ENCODE peak calls at places on chromosomes 7 and 10, in seven cellular contexts. X, Y, K, B, H, L and W are unnamed samples.

GRCh38 chr7:22419488-22419887 is 62.5 kb upstream of the RAPGEF5 start:
- DNase-seq in X (no peak), B (no peak), K (no peak), H (no peak), L (no peak), Y (no peak), W (no peak)

GRCh38 chr10:110286841-110287240 is 17.9 kb downstream of the SMNDC1 start:
- DNase-seq in B (peak; percentile 54), K (no peak), L (no peak), X (no peak), Y (no peak), H (no peak), W (no peak)

GRCh38 chr7:139726485-139726869 is 51.3 kb downstream of the HIPK2 start:
- DNase-seq in Y (no peak), B (no peak), H (no peak), K (no peak), L (no peak), X (no peak), W (no peak)

GRCh38 chr7:131196808-131197207 is 130.9 kb upstream of the MKLN1 start:
- DNase-seq in X (no peak), L (no peak), Y (no peak), B (no peak), H (no peak), K (peak; percentile 42), W (peak; percentile 30)

GRCh38 chr7:129781128-129781855 is 169.8 kb downstream of the NRF1 start:
- DNase-seq in Y (no peak), L (no peak), B (no peak), H (peak; percentile 29), X (no peak), K (no peak), W (no peak)

GRCh38 chr7:112162161-112163020 is 43.8 kb downstream of the DOCK4 start:
- DNase-seq in H (no peak), Y (no peak), L (no peak), X (peak; percentile 65), K (no peak), B (peak; percentile 58), W (peak; percentile 39)

GRCh38 chr7:37901236-37901827 is 15.3 kb downstream of the SFRP4 start:
- DNase-seq in Y (no peak), K (peak; percentile 42), L (no peak), X (no peak), B (peak; percentile 57), H (no peak), W (peak; percentile 27)

GRCh38 chr10:24706479-24707118 is 17.1 kb downstream of the ARHGAP21 start:
- DNase-seq in B (peak; percentile 89), H (no peak), Y (no peak), L (no peak), X (no peak), K (peak; percentile 98), W (no peak)

GRCh38 chr10:131086094-131086493 is 225.4 kb downstream of the TCERG1L start:
- DNase-seq in B (peak; percentile 11), H (no peak), X (no peak), Y (no peak), K (no peak), L (no peak), W (no peak)

GRCh38 chr10:131085586-131085860 is 226.0 kb downstream of the TCERG1L start:
- DNase-seq in H (no peak), K (no peak), Y (no peak), L (no peak), X (no peak), B (no peak), W (no peak)

GRCh38 chr10:131086511-131086910 is 225.0 kb downstream of the TCERG1L start:
- DNase-seq in L (no peak), K (no peak), B (no peak), H (no peak), Y (no peak), X (no peak), W (no peak)

GRCh38 chr10:131083915-131084790 is 227.4 kb downstream of the TCERG1L start:
- DNase-seq in Y (no peak), B (no peak), H (no peak), L (no peak), X (no peak), K (no peak), W (no peak)

GRCh38 chr10:131084791-131085585 is 226.5 kb downstream of the TCERG1L start:
- DNase-seq in L (no peak), K (no peak), Y (no peak), X (no peak), B (no peak), H (no peak), W (no peak)
- H3K9me3 ChIP-seq in L (peaks cover 11% of the 10 kb centered on the region), K (no peaks in the 10 kb centered on the region), Y (no peaks in the 10 kb centered on the region), X (no peaks in the 10 kb centered on the region), B (no peaks in the 10 kb centered on the region), H (no peaks in the 10 kb centered on the region), W (no peaks in the 10 kb centered on the region)

GRCh38 chr7:42550706-42551470 is 313.9 kb upstream of the GLI3 start:
- DNase-seq in X (no peak), L (no peak), Y (no peak), K (peak; percentile 36), B (peak; percentile 63), H (no peak), W (no peak)
- H3K9me3 ChIP-seq in X (no peaks in the 10 kb centered on the region), L (no peaks in the 10 kb centered on the region), Y (peaks cover 4% of the 10 kb centered on the region), K (no peaks in the 10 kb centered on the region), B (peaks cover 5% of the 10 kb centered on the region), H (peaks cover 14% of the 10 kb centered on the region), W (peaks cover 14% of the 10 kb centered on the region)

GRCh38 chr7:158351481-158351880 is 236.1 kb downstream of the PTPRN2 start:
- DNase-seq in X (no peak), Y (no peak), K (no peak), L (peak; percentile 14), H (no peak), B (no peak), W (no peak)
- H3K9me3 ChIP-seq in X (no peaks in the 10 kb centered on the region), Y (no peaks in the 10 kb centered on the region), K (no peaks in the 10 kb centered on the region), L (peaks cover 12% of the 10 kb centered on the region), H (no peaks in the 10 kb centered on the region), B (no peaks in the 10 kb centered on the region), W (no peaks in the 10 kb centered on the region)

DNA sequence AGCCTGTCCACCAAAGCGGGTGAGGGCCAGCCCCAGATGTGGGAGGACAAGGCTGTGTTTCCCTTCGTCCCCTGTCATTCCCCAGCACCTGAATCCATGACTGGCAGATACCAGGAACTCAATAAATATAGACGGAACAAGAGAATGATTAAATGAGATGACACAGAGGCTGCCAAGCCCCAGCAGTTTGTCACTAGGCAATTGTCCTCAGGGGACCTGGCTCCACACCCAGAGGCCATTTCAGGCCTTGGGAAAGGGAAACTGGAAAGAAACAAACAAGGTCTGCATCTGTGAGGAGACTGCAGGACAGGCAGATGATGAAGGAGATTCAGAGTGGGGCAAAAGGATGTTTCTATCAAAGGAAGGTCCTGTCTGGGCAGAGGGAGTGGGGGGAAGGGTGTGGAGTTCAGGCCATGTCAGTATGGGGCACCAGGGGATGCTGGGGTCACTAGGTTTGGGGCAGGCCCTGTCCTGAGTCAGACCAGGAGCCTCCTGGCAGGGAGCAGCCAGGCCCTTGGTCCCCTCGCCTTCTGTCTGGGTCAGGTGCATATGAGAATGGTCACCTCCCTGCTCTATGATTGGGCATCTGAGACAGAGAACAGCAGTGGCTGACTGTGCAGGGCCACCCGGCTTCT is 576.3 kb downstream of the GRID1 start:
- DNase-seq in H (no peak), Y (no peak), L (no peak), B (no peak), K (no peak), X (no peak), W (no peak)
- H3K9me3 ChIP-seq in H (no peaks in the 10 kb centered on the region), Y (no peaks in the 10 kb centered on the region), L (no peaks in the 10 kb centered on the region), B (no peaks in the 10 kb centered on the region), K (no peaks in the 10 kb centered on the region), X (no peaks in the 10 kb centered on the region), W (no peaks in the 10 kb centered on the region)

GRCh38 chr7:57381581-57381980 is 68.4 kb upstream of the ZNF716 start:
- DNase-seq in X (no peak), H (no peak), K (no peak), B (no peak), Y (no peak), L (no peak), W (no peak)
- H3K9me3 ChIP-seq in X (no peaks in the 10 kb centered on the region), H (peaks cover 53% of the 10 kb centered on the region), K (no peaks in the 10 kb centered on the region), B (peaks cover 5% of the 10 kb centered on the region), Y (no peaks in the 10 kb centered on the region), L (no peaks in the 10 kb centered on the region), W (no peaks in the 10 kb centered on the region)

GRCh38 chr7:157740251-157740650 is 403.4 kb downstream of the DNAJB6 start:
- DNase-seq in L (no peak), B (no peak), H (no peak), Y (no peak), X (no peak), K (no peak), W (no peak)
- H3K9me3 ChIP-seq in L (peaks cover 4% of the 10 kb centered on the region), B (no peaks in the 10 kb centered on the region), H (no peaks in the 10 kb centered on the region), Y (no peaks in the 10 kb centered on the region), X (no peaks in the 10 kb centered on the region), K (no peaks in the 10 kb centered on the region), W (no peaks in the 10 kb centered on the region)

GRCh38 chr7:158028971-158029370 is 558.7 kb downstream of the PTPRN2 start:
- DNase-seq in X (peak; percentile 35), H (no peak), K (no peak), Y (no peak), L (peak; percentile 22), B (no peak), W (no peak)

GRCh38 chr7:158029431-158029938 is 558.1 kb downstream of the PTPRN2 start:
- DNase-seq in H (no peak), X (peak; percentile 6), K (no peak), B (no peak), Y (no peak), L (no peak), W (no peak)

GRCh38 chr7:158030071-158030470 is 557.6 kb downstream of the PTPRN2 start:
- DNase-seq in K (no peak), Y (no peak), H (no peak), L (peak; percentile 11), B (no peak), X (peak; percentile 42), W (no peak)

GRCh38 chr7:158031820-158032424 is 555.7 kb downstream of the PTPRN2 start:
- DNase-seq in L (no peak), X (peak; percentile 41), Y (no peak), H (no peak), B (no peak), K (no peak), W (no peak)

DNA sequence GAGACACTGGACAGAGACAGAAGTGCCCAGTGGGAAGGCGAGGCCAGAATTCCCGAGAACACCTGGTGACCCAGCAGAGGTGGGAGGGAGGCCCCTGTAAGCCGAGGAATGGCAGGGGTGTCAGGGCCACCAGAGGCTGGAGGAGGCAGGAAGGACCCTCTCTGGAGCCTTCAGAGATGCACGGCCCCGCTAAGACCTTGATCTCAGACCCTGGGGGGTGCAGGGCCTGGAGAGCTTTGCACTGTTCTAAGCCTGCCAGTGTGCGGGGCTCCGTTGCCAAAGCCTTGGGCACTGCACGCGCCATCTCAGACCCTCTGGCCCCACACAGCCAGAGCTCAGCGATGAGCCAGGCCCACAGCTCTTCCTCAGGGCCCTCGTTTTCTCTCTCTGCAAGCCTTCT is 557.1 kb downstream of the PTPRN2 start:
- DNase-seq in K (no peak), Y (no peak), L (peak; percentile 25), H (no peak), B (no peak), X (peak; percentile 44), W (no peak)
- H3K9me3 ChIP-seq in K (no peaks in the 10 kb centered on the region), Y (no peaks in the 10 kb centered on the region), L (peaks cover 14% of the 10 kb centered on the region), H (peaks cover 4% of the 10 kb centered on the region), B (no peaks in the 10 kb centered on the region), X (no peaks in the 10 kb centered on the region), W (no peaks in the 10 kb centered on the region)